ENCODE peak calls at places on chromosomes 6 and 20, in four cellular contexts. X is fibroblast of lung, D is adrenal gland, Z is WTC11. U is an unnamed sample.

GRCh38 chr6:8130399-8130798 is 28.1 kb upstream of the EEF1E1 start:
- DNase-seq in D (no peak), X (peak), Z (no peak), U (no peak)

GRCh38 chr6:113776998-113777397 is 80.1 kb upstream of the MARCKS start:
- DNase-seq in D (no peak), Z (no peak), X (no peak), U (no peak)

GRCh38 chr6:38283734-38284362 is 355.9 kb downstream of the BTBD9 start:
- DNase-seq in D (no peak), X (no peak), Z (no peak), U (no peak)

GRCh38 chr20:34983995-34984735 is 28.5 kb downstream of the MYH7B start:
- DNase-seq in Z (peak), X (no peak), D (no peak), U (no peak)

GRCh38 chr20:17570347-17571152 is 675 bp downstream of the DSTN start:
- DNase-seq in D (peak), X (peak), Z (peak), U (no peak)

GRCh38 chr20:61369731-61370520 is 117.9 kb downstream of the CDH4 start:
- DNase-seq in Z (no peak), D (no peak), X (no peak), U (no peak)

GRCh38 chr20:1900321-1900791 is 5.1 kb downstream of the SIRPA start:
- DNase-seq in X (peak), Z (peak), D (peak), U (no peak)

GRCh38 chr6:33117826-33118277 is 42.1 kb downstream of the HLA-DPB1 start:
- DNase-seq in Z (no peak), D (no peak), X (no peak), U (no peak)

GRCh38 chr20:34907616-34908469 is 31.4 kb downstream of the ACSS2 start:
- DNase-seq in D (peak), Z (no peak), X (peak), U (no peak)

GRCh38 chr20:25273541-25274358 is 25.9 kb downstream of the PYGB start:
- DNase-seq in Z (peak), X (no peak), D (peak), U (no peak)

GRCh38 chr6:157668034-157668401 is 155.0 kb upstream of the SNX9 start:
- DNase-seq in X (no peak), D (no peak), Z (no peak), U (no peak)

GRCh38 chr6:42239736-42240375 is 22.2 kb upstream of the MRPS10 start:
- DNase-seq in D (no peak), X (peak), Z (no peak), U (no peak)

GRCh38 chr6:169932491-169932890 is 181.1 kb downstream of the ERMARD start:
- DNase-seq in D (no peak), Z (no peak), X (no peak), U (no peak)

GRCh38 chr20:37251836-37252477 is 9.7 kb downstream of the GHRH start:
- DNase-seq in X (no peak), D (no peak), Z (no peak), U (no peak)

GRCh38 chr6:33018418-33018817 is 9.0 kb upstream of the HLA-DOA start:
- DNase-seq in X (no peak), Z (no peak), D (no peak), U (no peak)

GRCh38 chr20:54195483-54196472 is 12.1 kb upstream of the PFDN4 start:
- DNase-seq in X (no peak), Z (no peak), D (no peak), U (no peak)
- TF ChIP-seq CTCF in X (no peak), Z (no peak), D (no peak), U (no peak)

GRCh38 chr6:166460473-166461437 is 78.0 kb upstream of the MPC1 start:
- DNase-seq in Z (no peak), D (no peak), X (no peak), U (no peak)
- TF ChIP-seq CTCF in Z (no peak), D (no peak), X (no peak), U (no peak)

DNA sequence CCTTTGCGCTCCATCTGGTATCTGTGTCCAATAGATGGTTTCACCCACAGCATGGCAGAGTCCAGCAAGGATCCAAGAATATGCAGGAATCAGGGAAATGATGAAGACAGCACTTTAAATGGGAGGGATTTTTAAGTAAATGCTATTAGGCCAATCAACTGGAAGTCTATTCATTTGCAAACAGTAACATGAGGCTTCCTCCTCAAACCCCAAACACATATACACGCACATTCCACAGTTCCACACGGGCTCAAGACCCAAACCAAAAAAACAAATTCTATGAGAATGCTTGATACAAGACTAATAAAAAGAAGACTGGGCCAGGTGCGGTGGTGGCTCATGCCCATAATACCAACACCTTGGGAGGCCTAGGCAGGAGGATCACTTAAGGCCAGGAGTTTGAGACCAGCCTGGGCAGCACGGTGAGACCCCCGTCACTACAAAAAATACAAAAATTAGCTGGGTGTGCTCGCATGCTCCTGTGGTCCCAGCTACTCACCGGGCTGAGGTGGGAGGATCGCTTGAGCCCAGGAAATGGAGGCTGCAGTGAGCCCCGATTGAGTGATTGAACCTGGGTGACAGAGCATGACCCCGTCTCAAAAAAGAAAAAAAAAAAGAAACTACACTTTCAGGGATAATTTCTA is 21.9 kb upstream of the TFAP2C start:
- DNase-seq in D (no peak), X (no peak), Z (no peak), U (no peak)
- TF ChIP-seq CTCF in D (no peak), X (no peak), Z (no peak), U (no peak)

GRCh38 chr6:4021133-4021861 is 57.6 kb downstream of the FAM217A start:
- DNase-seq in Z (peak), X (peak), D (peak), U (peak)
- TF ChIP-seq CTCF in Z (no peak), X (peak), D (peak), U (peak)

DNA sequence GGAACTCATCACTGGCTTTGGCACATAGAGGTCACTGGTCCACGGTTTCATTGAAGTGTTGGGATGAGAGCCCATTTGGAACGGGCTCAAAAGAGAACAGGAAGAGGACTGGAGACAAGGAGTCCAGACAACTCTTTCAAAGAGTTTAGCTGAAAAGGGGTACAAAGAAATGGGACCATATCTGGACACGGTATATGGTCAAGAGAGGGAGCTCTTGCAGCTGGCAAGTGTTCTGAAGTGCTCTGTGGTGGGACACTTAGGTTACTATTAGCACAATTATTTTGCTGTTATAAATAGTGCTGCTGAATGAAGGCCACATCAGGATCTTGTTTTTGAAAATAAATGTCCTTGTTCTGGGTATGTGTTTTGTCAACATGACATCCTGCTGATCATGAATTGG is 4.6 kb downstream of the SGK2 start:
- DNase-seq in X (peak), D (no peak), Z (no peak), U (no peak)
- TF ChIP-seq CTCF in X (peak), D (no peak), Z (no peak), U (no peak)

GRCh38 chr6:30714263-30714662 is 2.8 kb downstream of the MDC1 start:
- DNase-seq in X (no peak), Z (no peak), D (no peak), U (no peak)

GRCh38 chr6:30719791-30720737 is at the start of gene TUBB:
- DNase-seq in D (peak), Z (peak), X (peak), U (peak)

GRCh38 chr6:30719356-30719755 is 796 bp upstream of the TUBB start:
- DNase-seq in D (no peak), Z (no peak), X (no peak), U (no peak)

GRCh38 chr6:30716879-30717128 is 277 bp downstream of the MDC1 start:
- DNase-seq in Z (no peak), D (no peak), X (no peak), U (no peak)

DNA sequence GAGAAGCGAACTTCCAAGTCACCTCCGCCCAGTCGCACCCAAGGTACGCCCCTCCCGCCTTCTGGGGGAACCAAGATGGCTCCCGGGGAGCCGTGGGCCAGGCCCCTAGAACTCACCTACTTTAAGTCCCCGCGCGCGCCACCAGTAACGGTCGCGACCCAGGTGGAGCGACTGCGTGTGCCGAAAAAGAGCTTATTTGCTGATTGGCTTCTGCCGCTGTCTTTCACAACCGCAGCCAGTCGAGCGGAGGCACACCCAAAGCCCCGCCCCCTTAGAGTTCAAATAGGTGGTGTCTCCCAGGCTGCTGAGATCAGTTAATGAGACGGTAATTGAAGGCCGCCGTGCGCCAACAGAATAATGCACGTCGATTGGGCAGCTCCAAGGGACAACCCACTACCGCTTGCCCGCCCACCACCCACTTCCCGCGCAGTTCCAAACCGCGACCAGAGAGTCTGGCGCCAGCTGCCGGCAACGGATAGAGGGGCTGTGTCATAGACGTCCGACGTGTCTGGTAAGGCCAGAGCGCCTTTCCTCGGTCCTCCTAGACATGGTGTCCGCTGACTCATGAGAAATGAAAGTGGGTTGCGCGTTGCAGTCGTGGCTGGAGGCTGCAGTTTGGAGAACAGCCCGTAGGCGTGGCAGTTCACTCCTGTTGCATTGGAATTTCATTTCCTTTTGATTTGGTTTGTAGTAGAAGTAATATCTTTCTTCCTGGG is at the start of gene MDC1:
- DNase-seq in D (peak), X (peak), Z (peak), U (peak)
- TF ChIP-seq CTCF in D (peak), X (peak), Z (no peak), U (no peak)

GRCh38 chr6:25469797-25470388 is 182.1 kb upstream of the SCGN start:
- DNase-seq in Z (no peak), D (no peak), X (no peak), U (no peak)
- TF ChIP-seq CTCF in Z (no peak), D (no peak), X (no peak), U (no peak)

DNA sequence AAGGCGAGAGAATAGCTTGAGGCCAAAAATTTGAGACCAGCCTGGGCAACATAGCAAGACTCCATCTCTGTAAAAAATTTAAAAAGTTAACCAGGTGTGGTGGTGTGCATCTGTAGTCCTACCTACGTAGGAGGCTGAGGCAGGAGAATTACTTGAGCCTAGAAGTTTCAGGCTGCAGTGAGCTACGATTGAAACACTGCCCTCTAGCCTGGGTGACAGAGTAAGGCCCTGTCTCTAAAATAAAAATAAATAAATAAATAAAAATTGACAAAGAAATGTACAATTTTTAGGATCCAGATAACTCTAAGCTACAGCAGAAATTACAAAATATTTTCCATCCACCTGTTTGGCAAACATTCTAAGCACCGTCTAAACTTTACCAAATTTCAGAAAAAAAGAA is 941.0 kb upstream of the ADGRB3 start:
- DNase-seq in X (no peak), Z (no peak), D (no peak), U (no peak)
- TF ChIP-seq CTCF in X (no peak), Z (no peak), D (no peak), U (no peak)

GRCh38 chr6:167968091-167968490 is 29.4 kb upstream of the KIF25 start:
- DNase-seq in X (no peak), Z (peak), D (no peak), U (no peak)
- TF ChIP-seq CTCF in X (peak), Z (peak), D (no peak), U (no peak)

U was measured in natural killer cell.